ENCODE peak calls at places on chromosomes 7 and 10, in seven cellular contexts. One of them, this sample, is unnamed.

GRCh38 chr10:130854151-130854550 is 457.4 kb downstream of the TCERG1L start:
- DNase-seq in GM12865: no peak
- DNase-seq in dorsolateral prefrontal cortex: no peak
- DNase-seq in left ventricle myocardium inferior: no peak
- DNase-seq in IMR-90: no peak
- DNase-seq in WTC11: no peak
- DNase-seq in neural crest cell: no peak
- DNase-seq in this sample: no peak

GRCh38 chr7:104267701-104268368 is 60.0 kb upstream of the ORC5 start:
- DNase-seq in GM12865: no peak
- DNase-seq in dorsolateral prefrontal cortex: no peak
- DNase-seq in left ventricle myocardium inferior: no peak
- DNase-seq in IMR-90: peak
- DNase-seq in WTC11: no peak
- DNase-seq in neural crest cell: no peak
- DNase-seq in this sample: no peak

GRCh38 chr7:134942690-134943466 is 43.4 kb upstream of the AGBL3 start:
- DNase-seq in GM12865: no peak
- DNase-seq in dorsolateral prefrontal cortex: no peak
- DNase-seq in left ventricle myocardium inferior: no peak
- DNase-seq in IMR-90: no peak
- DNase-seq in WTC11: no peak
- DNase-seq in neural crest cell: no peak
- DNase-seq in this sample: no peak

GRCh38 chr7:25124485-25125136 is 449 bp downstream of the CYCS start:
- DNase-seq in GM12865: peak
- DNase-seq in dorsolateral prefrontal cortex: no peak
- DNase-seq in left ventricle myocardium inferior: no peak
- DNase-seq in IMR-90: no peak
- DNase-seq in WTC11: no peak
- DNase-seq in neural crest cell: no peak
- DNase-seq in this sample: no peak

GRCh38 chr10:79387466-79387973 is 40.3 kb downstream of the PPIF start:
- DNase-seq in GM12865: no peak
- DNase-seq in dorsolateral prefrontal cortex: peak
- DNase-seq in left ventricle myocardium inferior: peak
- DNase-seq in IMR-90: no peak
- DNase-seq in WTC11: peak
- DNase-seq in neural crest cell: no peak
- DNase-seq in this sample: no peak

GRCh38 chr7:111098011-111098925 is 7.3 kb downstream of the LRRN3 start:
- DNase-seq in GM12865: peak
- DNase-seq in dorsolateral prefrontal cortex: no peak
- DNase-seq in left ventricle myocardium inferior: peak
- DNase-seq in IMR-90: peak
- DNase-seq in WTC11: peak
- DNase-seq in neural crest cell: no peak
- DNase-seq in this sample: no peak

GRCh38 chr7:6725003-6725402 is 18.3 kb upstream of the ZNF12 start:
- DNase-seq in GM12865: peak
- DNase-seq in dorsolateral prefrontal cortex: no peak
- DNase-seq in left ventricle myocardium inferior: no peak
- DNase-seq in IMR-90: no peak
- DNase-seq in WTC11: no peak
- DNase-seq in neural crest cell: no peak
- DNase-seq in this sample: no peak

GRCh38 chr10:96743988-96744585 is 23.8 kb upstream of the PIK3AP1 start:
- DNase-seq in GM12865: peak
- DNase-seq in dorsolateral prefrontal cortex: no peak
- DNase-seq in left ventricle myocardium inferior: no peak
- DNase-seq in IMR-90: peak
- DNase-seq in WTC11: no peak
- DNase-seq in neural crest cell: no peak
- DNase-seq in this sample: no peak

GRCh38 chr10:58030208-58030607 is 237.5 kb downstream of the IPMK start:
- DNase-seq in GM12865: no peak
- DNase-seq in dorsolateral prefrontal cortex: no peak
- DNase-seq in left ventricle myocardium inferior: no peak
- DNase-seq in IMR-90: no peak
- DNase-seq in WTC11: no peak
- DNase-seq in neural crest cell: no peak
- DNase-seq in this sample: no peak

GRCh38 chr10:131166486-131166885 is 145.0 kb downstream of the TCERG1L start:
- DNase-seq in GM12865: no peak
- DNase-seq in dorsolateral prefrontal cortex: no peak
- DNase-seq in left ventricle myocardium inferior: no peak
- DNase-seq in IMR-90: no peak
- DNase-seq in WTC11: no peak
- DNase-seq in neural crest cell: no peak
- DNase-seq in this sample: no peak

GRCh38 chr10:92763634-92764155 is 73.9 kb downstream of the HHEX start:
- DNase-seq in GM12865: no peak
- DNase-seq in dorsolateral prefrontal cortex: no peak
- DNase-seq in left ventricle myocardium inferior: no peak
- DNase-seq in IMR-90: no peak
- DNase-seq in WTC11: no peak
- DNase-seq in neural crest cell: no peak
- DNase-seq in this sample: no peak

GRCh38 chr7:120421151-120421651 is 148.2 kb downstream of the KCND2 start:
- DNase-seq in GM12865: peak
- DNase-seq in dorsolateral prefrontal cortex: no peak
- DNase-seq in left ventricle myocardium inferior: no peak
- DNase-seq in IMR-90: no peak
- DNase-seq in WTC11: no peak
- DNase-seq in neural crest cell: no peak
- DNase-seq in this sample: no peak

GRCh38 chr10:35639021-35639521 is 3.0 kb downstream of the FZD8 start:
- DNase-seq in GM12865: no peak
- DNase-seq in dorsolateral prefrontal cortex: no peak
- DNase-seq in left ventricle myocardium inferior: no peak
- DNase-seq in IMR-90: no peak
- DNase-seq in WTC11: peak
- DNase-seq in neural crest cell: no peak
- DNase-seq in this sample: no peak

GRCh38 chr7:521221-522070 is 1.8 kb upstream of the PDGFA start:
- DNase-seq in GM12865: peak
- DNase-seq in dorsolateral prefrontal cortex: no peak
- DNase-seq in left ventricle myocardium inferior: peak
- DNase-seq in IMR-90: peak
- DNase-seq in WTC11: peak
- DNase-seq in neural crest cell: peak
- DNase-seq in this sample: no peak

GRCh38 chr10:52443419-52444388 is 129.6 kb downstream of the DKK1 start:
- DNase-seq in GM12865: no peak
- DNase-seq in dorsolateral prefrontal cortex: no peak
- DNase-seq in left ventricle myocardium inferior: no peak
- DNase-seq in IMR-90: peak
- DNase-seq in WTC11: no peak
- DNase-seq in neural crest cell: no peak
- DNase-seq in this sample: no peak

GRCh38 chr7:130821864-130822263 is 87.9 kb upstream of the KLF14 start:
- DNase-seq in GM12865: no peak
- DNase-seq in dorsolateral prefrontal cortex: no peak
- DNase-seq in left ventricle myocardium inferior: no peak
- DNase-seq in IMR-90: no peak
- DNase-seq in WTC11: no peak
- DNase-seq in neural crest cell: no peak
- DNase-seq in this sample: no peak

GRCh38 chr10:114565066-114565465 is 93.0 kb downstream of the ABLIM1 start:
- DNase-seq in GM12865: no peak
- DNase-seq in dorsolateral prefrontal cortex: no peak
- DNase-seq in left ventricle myocardium inferior: no peak
- DNase-seq in IMR-90: peak
- DNase-seq in WTC11: no peak
- DNase-seq in neural crest cell: no peak
- DNase-seq in this sample: no peak

GRCh38 chr10:93465806-93466675 is 16.1 kb downstream of the MYOF start:
- DNase-seq in GM12865: no peak
- DNase-seq in dorsolateral prefrontal cortex: no peak
- DNase-seq in left ventricle myocardium inferior: peak
- DNase-seq in IMR-90: peak
- DNase-seq in WTC11: no peak
- DNase-seq in neural crest cell: no peak
- DNase-seq in this sample: no peak

GRCh38 chr10:6522230-6522629 is 57.8 kb downstream of the PRKCQ start:
- DNase-seq in GM12865: no peak
- DNase-seq in dorsolateral prefrontal cortex: no peak
- DNase-seq in left ventricle myocardium inferior: no peak
- DNase-seq in IMR-90: no peak
- DNase-seq in WTC11: no peak
- DNase-seq in neural crest cell: no peak
- DNase-seq in this sample: no peak

GRCh38 chr10:122638106-122638505 is 61.5 kb downstream of the C10orf120 start:
- DNase-seq in GM12865: no peak
- DNase-seq in dorsolateral prefrontal cortex: no peak
- DNase-seq in left ventricle myocardium inferior: no peak
- DNase-seq in IMR-90: no peak
- DNase-seq in WTC11: no peak
- DNase-seq in neural crest cell: no peak
- DNase-seq in this sample: no peak

GRCh38 chr7:30238721-30239441 is 45.5 kb upstream of the ZNRF2 start:
- DNase-seq in GM12865: peak
- DNase-seq in dorsolateral prefrontal cortex: no peak
- DNase-seq in left ventricle myocardium inferior: peak
- DNase-seq in IMR-90: no peak
- DNase-seq in WTC11: no peak
- DNase-seq in neural crest cell: no peak
- DNase-seq in this sample: no peak

GRCh38 chr10:89086801-89087513 is 96.4 kb downstream of the FAS start:
- DNase-seq in GM12865: no peak
- DNase-seq in dorsolateral prefrontal cortex: no peak
- DNase-seq in left ventricle myocardium inferior: peak
- DNase-seq in IMR-90: peak
- DNase-seq in WTC11: peak
- DNase-seq in neural crest cell: no peak
- DNase-seq in this sample: no peak

GRCh38 chr7:130486114-130486962 is 5.5 kb upstream of the MEST start:
- DNase-seq in GM12865: peak
- DNase-seq in dorsolateral prefrontal cortex: no peak
- DNase-seq in left ventricle myocardium inferior: peak
- DNase-seq in IMR-90: no peak
- DNase-seq in WTC11: peak
- DNase-seq in neural crest cell: peak
- DNase-seq in this sample: peak

GRCh38 chr7:77368974-77369373 is 47.2 kb downstream of the GSAP start:
- DNase-seq in GM12865: peak
- DNase-seq in dorsolateral prefrontal cortex: no peak
- DNase-seq in left ventricle myocardium inferior: no peak
- DNase-seq in IMR-90: peak
- DNase-seq in WTC11: no peak
- DNase-seq in neural crest cell: no peak
- DNase-seq in this sample: no peak
- TF ChIP-seq CTCF in GM12865: no peak
- TF ChIP-seq CTCF in dorsolateral prefrontal cortex: no peak
- TF ChIP-seq CTCF in left ventricle myocardium inferior: no peak
- TF ChIP-seq CTCF in IMR-90: no peak
- TF ChIP-seq CTCF in WTC11: no peak
- TF ChIP-seq CTCF in neural crest cell: no peak
- TF ChIP-seq CTCF in this sample: no peak

DNA sequence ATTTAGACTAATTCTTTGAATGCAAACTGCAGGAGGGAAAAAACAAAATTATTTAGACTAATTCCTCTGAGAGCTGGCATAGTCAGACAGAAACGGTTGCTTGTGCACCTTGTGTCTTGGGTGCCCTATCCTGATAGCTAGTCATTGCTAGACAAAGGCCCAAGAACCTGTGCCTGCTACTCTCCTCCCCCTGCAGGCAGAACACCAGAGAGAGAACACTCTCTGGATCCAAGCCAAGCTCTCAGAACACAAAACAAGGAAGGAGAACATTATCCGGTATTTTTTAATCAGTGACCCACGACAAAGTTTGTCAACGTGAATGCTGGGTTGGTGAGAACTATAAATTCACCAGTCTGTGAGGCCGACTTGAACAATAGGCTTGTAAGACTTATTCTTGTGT is 18.9 kb upstream of the PPP1R9A start:
- DNase-seq in GM12865: peak
- DNase-seq in dorsolateral prefrontal cortex: no peak
- DNase-seq in left ventricle myocardium inferior: no peak
- DNase-seq in IMR-90: no peak
- DNase-seq in WTC11: no peak
- DNase-seq in neural crest cell: no peak
- DNase-seq in this sample: no peak
- TF ChIP-seq CTCF in GM12865: no peak
- TF ChIP-seq CTCF in dorsolateral prefrontal cortex: no peak
- TF ChIP-seq CTCF in left ventricle myocardium inferior: peak
- TF ChIP-seq CTCF in IMR-90: no peak
- TF ChIP-seq CTCF in WTC11: no peak
- TF ChIP-seq CTCF in neural crest cell: peak
- TF ChIP-seq CTCF in this sample: no peak

DNA sequence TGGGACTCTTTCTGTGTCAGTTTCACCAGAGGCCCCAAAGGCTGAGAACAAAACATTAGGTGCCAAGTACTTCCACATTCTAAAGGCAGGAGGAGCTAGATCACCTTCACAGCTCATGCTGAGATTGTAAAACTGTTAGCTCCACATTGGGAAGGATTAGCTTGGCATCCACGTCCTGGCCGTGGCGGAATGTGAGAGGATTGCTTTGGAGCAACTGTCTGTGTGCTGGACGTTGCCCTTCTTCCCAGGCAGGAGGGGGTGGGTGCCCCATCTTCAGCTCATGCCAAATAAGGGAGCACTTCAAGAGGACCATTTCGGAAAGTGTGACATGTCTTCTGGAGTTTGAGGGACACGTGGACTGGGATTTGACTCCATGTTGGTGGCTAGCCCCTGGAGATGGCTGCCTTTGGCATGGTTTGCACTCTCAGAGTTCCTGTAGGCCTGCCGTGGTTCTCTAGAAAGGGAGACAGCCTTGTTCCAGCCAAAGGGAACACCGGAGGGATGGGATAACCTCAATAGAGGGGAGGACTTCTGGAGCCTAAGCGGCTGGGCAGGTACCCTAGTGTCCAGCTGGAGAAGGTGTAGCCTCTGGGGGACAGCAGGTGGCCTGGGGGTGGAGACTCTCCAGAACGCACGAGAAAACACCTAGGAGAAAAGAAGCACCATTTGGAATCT is 19.9 kb upstream of the FMC1 start:
- DNase-seq in GM12865: peak
- DNase-seq in dorsolateral prefrontal cortex: no peak
- DNase-seq in left ventricle myocardium inferior: no peak
- DNase-seq in IMR-90: peak
- DNase-seq in WTC11: peak
- DNase-seq in neural crest cell: no peak
- DNase-seq in this sample: no peak
- TF ChIP-seq CTCF in GM12865: peak
- TF ChIP-seq CTCF in dorsolateral prefrontal cortex: no peak
- TF ChIP-seq CTCF in left ventricle myocardium inferior: no peak
- TF ChIP-seq CTCF in IMR-90: peak
- TF ChIP-seq CTCF in WTC11: no peak
- TF ChIP-seq CTCF in neural crest cell: no peak
- TF ChIP-seq CTCF in this sample: peak

DNA sequence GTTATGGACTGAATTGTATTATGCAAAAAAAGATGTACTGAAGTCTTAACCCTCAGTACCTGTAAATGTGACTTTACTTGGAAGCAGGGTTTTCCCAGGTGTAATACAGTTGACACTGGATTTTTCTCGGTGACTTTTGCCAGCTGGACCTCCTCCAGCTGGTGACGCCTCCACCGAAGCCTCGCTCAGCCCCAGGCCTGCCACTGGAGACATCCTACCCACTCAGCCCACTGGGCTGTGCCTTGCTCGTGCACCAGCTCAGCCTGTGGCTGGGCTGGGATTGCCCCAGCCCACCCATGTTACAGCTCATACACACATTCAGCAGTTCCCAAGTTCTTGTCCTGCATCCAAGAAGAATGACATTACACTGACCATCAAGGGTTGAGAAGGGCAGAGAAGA is 42.4 kb upstream of the GPR22 start:
- DNase-seq in GM12865: no peak
- DNase-seq in dorsolateral prefrontal cortex: no peak
- DNase-seq in left ventricle myocardium inferior: peak
- DNase-seq in IMR-90: no peak
- DNase-seq in WTC11: no peak
- DNase-seq in neural crest cell: no peak
- DNase-seq in this sample: no peak
- TF ChIP-seq CTCF in GM12865: no peak
- TF ChIP-seq CTCF in dorsolateral prefrontal cortex: no peak
- TF ChIP-seq CTCF in left ventricle myocardium inferior: no peak
- TF ChIP-seq CTCF in IMR-90: no peak
- TF ChIP-seq CTCF in WTC11: no peak
- TF ChIP-seq CTCF in neural crest cell: no peak
- TF ChIP-seq CTCF in this sample: no peak